ENCODE peak calls at places on chromosomes 6 and 20, in ten cellular contexts. Z, F, H, A, B, Y, G, S, V and W are unnamed samples.

GRCh38 chr6:43766964-43767461 is 3.0 kb upstream of the VEGFA start:
- DNase-seq in A (no peak), G (no peak), H (no peak), B (no peak), V (no peak), Y (no peak), S (no peak), Z (no peak), F (no peak), W (no peak)

GRCh38 chr20:38149880-38150594 is 15.0 kb downstream of the TGM2 start:
- DNase-seq in A (no peak), B (no peak), H (no peak), F (no peak), Z (no peak), Y (no peak), S (peak), G (no peak), V (no peak), W (no peak)

GRCh38 chr20:2705931-2706645 is 13.5 kb downstream of the EBF4 start:
- DNase-seq in F (no peak), G (no peak), V (no peak), Y (no peak), S (no peak), B (no peak), A (no peak), H (no peak), Z (no peak), W (no peak)

GRCh38 chr6:123009101-123009500 is 13.1 kb downstream of the CLVS2 start:
- DNase-seq in G (no peak), Z (no peak), V (no peak), F (no peak), S (no peak), H (no peak), Y (no peak), A (no peak), B (peak), W (no peak)

GRCh38 chr6:53439556-53439955 is 90.8 kb upstream of the ELOVL5 start:
- DNase-seq in Y (no peak), B (no peak), G (no peak), F (peak), Z (no peak), V (no peak), A (no peak), H (no peak), S (peak), W (no peak)

GRCh38 chr6:73455865-73456629 is 4.0 kb upstream of the CGAS start:
- DNase-seq in A (no peak), Y (no peak), G (no peak), B (no peak), Z (no peak), F (no peak), S (no peak), H (no peak), V (no peak), W (no peak)

GRCh38 chr6:36202101-36202500 is 5.6 kb downstream of the BRPF3 start:
- DNase-seq in V (no peak), A (no peak), S (no peak), Y (no peak), B (no peak), F (no peak), Z (no peak), G (no peak), H (no peak), W (no peak)

GRCh38 chr6:153131037-153131981 is at the start of gene RGS17:
- DNase-seq in V (peak), S (peak), G (no peak), B (peak), F (no peak), Z (no peak), H (no peak), Y (peak), A (peak), W (peak)

GRCh38 chr6:144104898-144105487 is 9.6 kb upstream of the SF3B5 start:
- DNase-seq in Y (no peak), S (peak), F (peak), B (peak), Z (peak), H (peak), V (no peak), A (peak), G (peak), W (peak)